ENCODE peak calls at places on chromosomes 2 and 18, in four cellular contexts. One of them, this sample, is unnamed.

GRCh38 chr2:227222292-227222691 is 57.9 kb downstream of the COL4A3 start:
- DNase-seq in neural progenitor cell: no peak
- DNase-seq in mammary epithelial cell: no peak
- DNase-seq in MM.1S: no peak
- DNase-seq in this sample: no peak

GRCh38 chr2:164689020-164689419 is 67.7 kb upstream of the GRB14 start:
- DNase-seq in neural progenitor cell: no peak
- DNase-seq in MM.1S: no peak
- DNase-seq in mammary epithelial cell: no peak
- DNase-seq in this sample: no peak

GRCh38 chr2:15158532-15158931 is 402.6 kb downstream of the NBAS start:
- DNase-seq in neural progenitor cell: no peak
- DNase-seq in MM.1S: no peak
- DNase-seq in mammary epithelial cell: peak; percentile 12
- DNase-seq in this sample: no peak

GRCh38 chr18:77482190-77482928 is 232.7 kb downstream of the GALR1 start:
- DNase-seq in mammary epithelial cell: no peak
- DNase-seq in neural progenitor cell: peak; percentile 36
- DNase-seq in MM.1S: no peak
- DNase-seq in this sample: no peak

GRCh38 chr18:57439985-57440330 is 4.8 kb downstream of the ONECUT2 start:
- DNase-seq in neural progenitor cell: peak; percentile 40
- DNase-seq in mammary epithelial cell: no peak
- DNase-seq in MM.1S: no peak
- DNase-seq in this sample: no peak

GRCh38 chr2:157784823-157785175 is 91.3 kb downstream of the ACVR1 start:
- DNase-seq in neural progenitor cell: no peak
- DNase-seq in MM.1S: no peak
- DNase-seq in mammary epithelial cell: no peak
- DNase-seq in this sample: no peak

GRCh38 chr2:213251618-213252017 is 32.6 kb upstream of the SPAG16 start:
- DNase-seq in mammary epithelial cell: peak; percentile 31
- DNase-seq in neural progenitor cell: peak; percentile 83
- DNase-seq in MM.1S: peak; percentile 61
- DNase-seq in this sample: peak; percentile 79

GRCh38 chr2:121405233-121405632 is 120.2 kb upstream of the TFCP2L1 start:
- DNase-seq in mammary epithelial cell: no peak
- DNase-seq in MM.1S: no peak
- DNase-seq in neural progenitor cell: no peak
- DNase-seq in this sample: no peak

GRCh38 chr2:178796079-178796677 is 11.0 kb downstream of the TTN start:
- DNase-seq in neural progenitor cell: no peak
- DNase-seq in MM.1S: peak; percentile 55
- DNase-seq in mammary epithelial cell: peak; percentile 10
- DNase-seq in this sample: no peak

DNA sequence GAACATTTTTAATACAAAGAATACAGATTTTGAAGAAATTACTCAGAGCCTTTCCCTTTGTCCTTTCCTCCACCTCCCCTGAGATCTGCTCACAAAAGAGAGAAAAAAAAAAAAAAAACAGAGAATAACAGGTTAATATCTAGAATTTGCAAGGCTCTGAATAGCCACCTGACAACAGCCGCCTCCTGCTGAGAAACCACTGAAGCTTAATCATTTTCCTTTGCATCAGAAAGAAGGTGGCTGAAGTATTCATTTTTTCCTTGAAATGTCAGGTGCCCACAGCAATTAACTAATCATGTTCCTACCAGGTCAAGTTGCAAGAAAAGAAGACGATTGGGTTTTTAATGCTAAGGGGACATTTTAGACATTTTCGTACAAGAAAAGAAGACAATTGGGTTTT is 21.2 kb downstream of the CNTNAP5 start:
- DNase-seq in mammary epithelial cell: no peak
- DNase-seq in neural progenitor cell: no peak
- DNase-seq in MM.1S: no peak
- DNase-seq in this sample: no peak
- H3K27ac ChIP-seq in mammary epithelial cell: no peak overlapping the region
- H3K27ac ChIP-seq in neural progenitor cell: no peak overlapping the region
- H3K27ac ChIP-seq in MM.1S: no peak overlapping the region
- H3K27ac ChIP-seq in this sample: no peak overlapping the region

GRCh38 chr2:65388626-65389390 is 43.6 kb downstream of the SPRED2 start:
- DNase-seq in mammary epithelial cell: peak; percentile 73
- DNase-seq in neural progenitor cell: no peak
- DNase-seq in MM.1S: no peak
- DNase-seq in this sample: peak; percentile 49
- H3K4me1 ChIP-seq in mammary epithelial cell: peaks cover 76% of the 10 kb centered on the region
- H3K4me1 ChIP-seq in neural progenitor cell: peaks cover 14% of the 10 kb centered on the region
- H3K4me1 ChIP-seq in MM.1S: peaks cover 80% of the 10 kb centered on the region
- H3K4me1 ChIP-seq in this sample: peaks cover 5% of the 10 kb centered on the region

DNA sequence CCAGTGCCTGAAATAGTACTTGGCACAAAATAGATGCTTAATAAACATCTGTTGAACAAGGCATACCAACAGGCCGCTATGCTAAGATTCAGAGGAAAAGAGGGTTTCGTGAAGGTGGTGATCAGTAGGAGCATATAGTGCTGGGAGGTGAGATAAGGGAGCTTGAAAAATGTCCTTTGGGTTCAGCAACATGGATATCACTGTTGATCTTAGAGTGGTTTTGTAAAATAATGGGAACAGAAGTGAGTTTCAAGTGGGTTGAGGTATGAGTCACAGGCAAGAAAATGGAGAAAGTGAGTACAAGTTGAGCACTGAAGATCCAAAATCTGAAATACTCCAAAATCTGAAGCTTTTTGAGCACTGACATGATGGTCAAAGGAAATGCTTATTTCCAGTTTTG is 4.4 kb downstream of the CENPO start:
- DNase-seq in MM.1S: no peak
- DNase-seq in mammary epithelial cell: no peak
- DNase-seq in neural progenitor cell: no peak
- DNase-seq in this sample: no peak
- H3K36me3 ChIP-seq in MM.1S: no peaks in the 10 kb centered on the region
- H3K36me3 ChIP-seq in mammary epithelial cell: peaks cover 5% of the 10 kb centered on the region
- H3K36me3 ChIP-seq in neural progenitor cell: peaks cover 38% of the 10 kb centered on the region
- H3K36me3 ChIP-seq in this sample: peaks cover 76% of the 10 kb centered on the region

GRCh38 chr2:150100311-150100710 is 387.2 kb downstream of the RND3 start:
- DNase-seq in MM.1S: no peak
- DNase-seq in mammary epithelial cell: no peak
- DNase-seq in neural progenitor cell: peak; percentile 50
- DNase-seq in this sample: no peak

GRCh38 chr2:150097891-150098595 is 389.4 kb downstream of the RND3 start:
- DNase-seq in MM.1S: peak; percentile 15
- DNase-seq in neural progenitor cell: no peak
- DNase-seq in mammary epithelial cell: peak; percentile 36
- DNase-seq in this sample: no peak

GRCh38 chr2:150101947-150102346 is 385.5 kb downstream of the RND3 start:
- DNase-seq in neural progenitor cell: no peak
- DNase-seq in MM.1S: no peak
- DNase-seq in mammary epithelial cell: no peak
- DNase-seq in this sample: no peak

GRCh38 chr2:150099805-150100204 is 387.7 kb downstream of the RND3 start:
- DNase-seq in MM.1S: no peak
- DNase-seq in neural progenitor cell: no peak
- DNase-seq in mammary epithelial cell: no peak
- DNase-seq in this sample: no peak

GRCh38 chr2:150100834-150101233 is 386.6 kb downstream of the RND3 start:
- DNase-seq in neural progenitor cell: no peak
- DNase-seq in mammary epithelial cell: no peak
- DNase-seq in MM.1S: no peak
- DNase-seq in this sample: no peak
- H3K27ac ChIP-seq in neural progenitor cell: peak overlapping the region; percentile 19
- H3K27ac ChIP-seq in mammary epithelial cell: no peak overlapping the region
- H3K27ac ChIP-seq in MM.1S: no peak overlapping the region
- H3K27ac ChIP-seq in this sample: no peak overlapping the region

GRCh38 chr2:207255565-207255964 is 89.8 kb upstream of the KLF7 start:
- DNase-seq in MM.1S: no peak
- DNase-seq in mammary epithelial cell: no peak
- DNase-seq in neural progenitor cell: no peak
- DNase-seq in this sample: no peak
- H3K4me1 ChIP-seq in MM.1S: no peaks in the 10 kb centered on the region
- H3K4me1 ChIP-seq in mammary epithelial cell: peaks cover 83% of the 10 kb centered on the region
- H3K4me1 ChIP-seq in neural progenitor cell: peaks cover 38% of the 10 kb centered on the region
- H3K4me1 ChIP-seq in this sample: peaks cover 10% of the 10 kb centered on the region

GRCh38 chr2:38742797-38743559 is 8.2 kb downstream of the SRSF7 start:
- DNase-seq in MM.1S: no peak
- DNase-seq in neural progenitor cell: no peak
- DNase-seq in mammary epithelial cell: no peak
- DNase-seq in this sample: no peak
- H3K36me3 ChIP-seq in MM.1S: peaks cover 28% of the 10 kb centered on the region
- H3K36me3 ChIP-seq in neural progenitor cell: peaks cover 54% of the 10 kb centered on the region
- H3K36me3 ChIP-seq in mammary epithelial cell: peaks cover 40% of the 10 kb centered on the region
- H3K36me3 ChIP-seq in this sample: peaks cover 95% of the 10 kb centered on the region

GRCh38 chr2:181310967-181311366 is 146.2 kb upstream of the ITGA4 start:
- DNase-seq in neural progenitor cell: no peak
- DNase-seq in MM.1S: peak; percentile 36
- DNase-seq in mammary epithelial cell: no peak
- DNase-seq in this sample: no peak

GRCh38 chr2:181307203-181307991 is 149.8 kb upstream of the ITGA4 start:
- DNase-seq in neural progenitor cell: no peak
- DNase-seq in MM.1S: peak; percentile 47
- DNase-seq in mammary epithelial cell: no peak
- DNase-seq in this sample: no peak

GRCh38 chr2:181308731-181309130 is 148.5 kb upstream of the ITGA4 start:
- DNase-seq in mammary epithelial cell: no peak
- DNase-seq in neural progenitor cell: no peak
- DNase-seq in MM.1S: peak; percentile 7
- DNase-seq in this sample: no peak

GRCh38 chr2:181309576-181309975 is 147.6 kb upstream of the ITGA4 start:
- DNase-seq in mammary epithelial cell: no peak
- DNase-seq in MM.1S: peak; percentile 30
- DNase-seq in neural progenitor cell: no peak
- DNase-seq in this sample: no peak

DNA sequence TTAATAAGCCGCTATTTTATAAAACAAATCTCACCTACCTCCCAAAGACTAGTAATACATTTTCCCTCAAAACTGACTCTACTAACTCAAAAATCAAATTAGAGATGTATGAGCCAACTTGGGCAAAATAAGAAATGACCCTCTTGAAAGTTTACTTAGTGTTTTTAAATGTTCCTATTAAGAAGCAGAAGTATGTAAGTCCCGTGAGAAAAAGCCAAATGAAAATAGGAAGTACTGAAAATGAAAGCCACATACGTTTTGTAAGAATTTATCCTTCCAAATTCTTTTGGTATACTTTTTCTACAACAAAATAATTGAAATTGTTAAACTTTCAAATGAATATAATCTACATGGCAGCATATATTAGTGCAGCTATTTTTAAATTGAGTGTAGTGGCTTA is 148.0 kb upstream of the ITGA4 start:
- DNase-seq in neural progenitor cell: no peak
- DNase-seq in MM.1S: peak; percentile 49
- DNase-seq in mammary epithelial cell: no peak
- DNase-seq in this sample: no peak
- H3K27ac ChIP-seq in neural progenitor cell: no peak overlapping the region
- H3K27ac ChIP-seq in MM.1S: peak overlapping the region; percentile 99
- H3K27ac ChIP-seq in mammary epithelial cell: no peak overlapping the region
- H3K27ac ChIP-seq in this sample: no peak overlapping the region

GRCh38 chr2:62110415-62111025 is 85.4 kb upstream of the B3GNT2 start:
- DNase-seq in mammary epithelial cell: no peak
- DNase-seq in neural progenitor cell: no peak
- DNase-seq in MM.1S: no peak
- DNase-seq in this sample: no peak

GRCh38 chr2:62112192-62112591 is 83.7 kb upstream of the B3GNT2 start:
- DNase-seq in mammary epithelial cell: peak; percentile 52
- DNase-seq in MM.1S: no peak
- DNase-seq in neural progenitor cell: peak; percentile 26
- DNase-seq in this sample: no peak

GRCh38 chr2:62114564-62114963 is 81.4 kb upstream of the B3GNT2 start:
- DNase-seq in mammary epithelial cell: no peak
- DNase-seq in MM.1S: no peak
- DNase-seq in neural progenitor cell: no peak
- DNase-seq in this sample: no peak

GRCh38 chr2:62109554-62109953 is 86.4 kb upstream of the B3GNT2 start:
- DNase-seq in MM.1S: no peak
- DNase-seq in mammary epithelial cell: no peak
- DNase-seq in neural progenitor cell: no peak
- DNase-seq in this sample: no peak
- H3K4me1 ChIP-seq in MM.1S: no peaks in the 10 kb centered on the region
- H3K4me1 ChIP-seq in mammary epithelial cell: peaks cover 7% of the 10 kb centered on the region
- H3K4me1 ChIP-seq in neural progenitor cell: peaks cover 17% of the 10 kb centered on the region
- H3K4me1 ChIP-seq in this sample: no peaks in the 10 kb centered on the region

GRCh38 chr2:10366601-10367270 is 64.0 kb downstream of the HPCAL1 start:
- DNase-seq in mammary epithelial cell: no peak
- DNase-seq in MM.1S: no peak
- DNase-seq in neural progenitor cell: no peak
- DNase-seq in this sample: no peak
- H3K36me3 ChIP-seq in mammary epithelial cell: no peaks in the 10 kb centered on the region
- H3K36me3 ChIP-seq in MM.1S: no peaks in the 10 kb centered on the region
- H3K36me3 ChIP-seq in neural progenitor cell: no peaks in the 10 kb centered on the region
- H3K36me3 ChIP-seq in this sample: no peaks in the 10 kb centered on the region

This sample was measured in SJCRH30.